ENCODE peak calls at places on chromosomes 1 and 21, in nine cellular contexts. Q is K562, W is psoas muscle, F is mammary epithelial cell, J is vagina, R is pancreas, X is cardiac muscle cell, P is fibroblast of lung, E is ovary. G is an unnamed sample. For H3K36me3, the result is how much of the 10 kb centered on the place peaks cover.

GRCh38 chr1:201655910-201656669 is 117.2 kb downstream of the NAV1 start:
- DNase-seq in Q (no peak), W (peak), F (no peak), J (no peak), R (peak), X (no peak), P (no peak), E (no peak), G (no peak)

GRCh38 chr1:237386362-237387143 is 344.6 kb downstream of the RYR2 start:
- DNase-seq in Q (peak), W (no peak), F (no peak), J (no peak), R (no peak), X (peak), P (peak), E (no peak), G (no peak)

GRCh38 chr21:40902299-40902698 is 55.3 kb upstream of the DSCAM start:
- DNase-seq in Q (no peak), W (no peak), F (no peak), J (no peak), R (peak), X (no peak), P (no peak), E (no peak), G (no peak)

GRCh38 chr1:17369466-17369865 is 2.5 kb upstream of the PADI6 start:
- DNase-seq in Q (no peak), W (no peak), F (peak), J (no peak), R (no peak), X (no peak), P (peak), E (no peak), G (no peak)

GRCh38 chr1:173175514-173176146 is 31.5 kb downstream of the TNFSF4 start:
- DNase-seq in Q (no peak), W (no peak), F (no peak), J (no peak), R (no peak), X (no peak), P (peak), E (no peak), G (no peak)

GRCh38 chr1:184351416-184351975 is 35.3 kb upstream of the C1orf21 start:
- DNase-seq in Q (no peak), W (no peak), F (no peak), J (no peak), R (no peak), X (no peak), P (no peak), E (no peak), G (no peak)

GRCh38 chr1:48492392-48492791 is 20.4 kb upstream of the SPATA6 start:
- DNase-seq in Q (no peak), W (peak), F (no peak), J (no peak), R (no peak), X (no peak), P (no peak), E (no peak), G (no peak)

GRCh38 chr1:6724517-6725141 is 23.0 kb upstream of the DNAJC11 start:
- DNase-seq in Q (no peak), W (no peak), F (peak), J (no peak), R (no peak), X (no peak), P (peak), E (no peak), G (no peak)

GRCh38 chr1:151839457-151840409 is at the start of gene C2CD4D:
- DNase-seq in Q (no peak), W (no peak), F (peak), J (no peak), R (peak), X (peak), P (no peak), E (no peak), G (peak)

GRCh38 chr1:93681549-93682412 is at the start of gene BCAR3:
- DNase-seq in Q (peak), W (peak), F (peak), J (no peak), R (peak), X (peak), P (peak), E (peak), G (peak)

GRCh38 chr1:98556521-98557158 is 104.9 kb upstream of the SNX7 start:
- DNase-seq in Q (peak), W (no peak), F (peak), J (no peak), R (no peak), X (peak), P (peak), E (no peak), G (no peak)

GRCh38 chr1:15139654-15140350 is 13.7 kb upstream of the TMEM51 start:
- DNase-seq in Q (peak), W (no peak), F (peak), J (no peak), R (peak), X (peak), P (peak), E (no peak), G (no peak)

GRCh38 chr1:177170756-177171535 is at the start of gene BRINP2:
- DNase-seq in Q (no peak), W (peak), F (peak), J (no peak), R (peak), X (peak), P (peak), E (peak), G (peak)

GRCh38 chr1:87902830-87903614 is 574.3 kb downstream of the LMO4 start:
- DNase-seq in Q (peak), W (no peak), F (no peak), J (no peak), R (no peak), X (peak), P (peak), E (no peak), G (no peak)

GRCh38 chr1:94805912-94806311 is 14.2 kb upstream of the SLC44A3 start:
- DNase-seq in Q (peak), W (no peak), F (peak), J (no peak), R (peak), X (peak), P (peak), E (peak), G (no peak)

GRCh38 chr1:27001570-27002360 is 8.3 kb downstream of the TRNP1 start:
- DNase-seq in Q (no peak), W (peak), F (peak), J (no peak), R (no peak), X (no peak), P (no peak), E (no peak), G (peak)

DNA sequence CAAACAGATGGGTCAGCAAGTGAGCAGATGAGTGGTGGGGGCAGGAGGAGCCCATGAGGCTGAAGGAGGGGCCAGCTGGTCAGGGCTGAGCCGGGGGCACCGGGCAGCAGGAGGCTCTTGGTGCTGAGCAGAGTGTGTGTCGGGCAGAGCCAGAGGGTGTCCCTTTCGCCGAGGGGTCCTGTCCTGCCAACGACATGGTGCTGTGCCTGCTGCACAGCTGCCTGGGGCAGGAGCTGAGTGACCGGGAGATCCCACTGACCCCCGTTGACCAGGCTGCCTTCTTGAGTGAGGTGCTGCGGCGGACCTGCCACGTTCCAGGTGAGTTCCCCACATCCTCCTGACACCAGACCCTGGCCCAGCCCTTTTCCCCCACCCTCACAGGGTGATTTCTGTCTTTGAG is 27.5 kb downstream of the HYI start:
- DNase-seq in Q (no peak), W (no peak), F (no peak), J (no peak), R (no peak), X (no peak), P (no peak), E (no peak), G (no peak)
- H3K36me3 ChIP-seq in Q (half or more), W (half or more), F (under half), J (under half), R (under half), X (under half), P (half or more), E (under half), G (half or more)

DNA sequence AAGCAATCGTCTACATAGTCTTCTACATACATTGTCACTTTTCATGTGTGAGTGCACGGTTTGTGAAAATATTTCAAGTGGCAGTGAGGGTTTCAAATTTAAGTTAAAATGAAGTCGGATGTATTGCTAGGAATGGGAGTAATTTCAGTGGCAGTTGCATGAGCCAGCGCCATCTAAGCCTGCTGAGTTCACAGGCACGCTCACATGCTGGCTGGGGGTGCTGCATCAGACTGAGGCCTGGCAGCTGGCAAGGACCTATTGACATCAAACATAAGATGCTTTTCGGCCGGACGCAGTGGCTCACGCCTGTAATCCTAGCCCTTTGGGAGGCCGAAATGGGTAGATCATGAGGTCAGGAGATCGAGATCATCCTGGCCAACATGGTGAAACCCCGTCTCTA is 80.7 kb downstream of the UBE4B start:
- DNase-seq in Q (no peak), W (no peak), F (no peak), J (no peak), R (no peak), X (no peak), P (no peak), E (no peak), G (no peak)
- H3K36me3 ChIP-seq in Q (half or more), W (under half), F (under half), J (under half), R (under half), X (under half), P (under half), E (under half), G (under half)

GRCh38 chr1:154222518-154222917 is 1.8 kb downstream of the UBAP2L start:
- DNase-seq in Q (no peak), W (no peak), F (no peak), J (no peak), R (no peak), X (no peak), P (no peak), E (no peak), G (no peak)

GRCh38 chr1:154219511-154219910 is 1.2 kb upstream of the UBAP2L start:
- DNase-seq in Q (peak), W (no peak), F (peak), J (no peak), R (no peak), X (peak), P (peak), E (no peak), G (no peak)

GRCh38 chr1:154221815-154222081 is 993 bp downstream of the UBAP2L start:
- DNase-seq in Q (peak), W (no peak), F (peak), J (no peak), R (no peak), X (peak), P (peak), E (no peak), G (no peak)

GRCh38 chr1:154220071-154220969 is at the start of gene UBAP2L:
- DNase-seq in Q (peak), W (peak), F (peak), J (peak), R (peak), X (peak), P (peak), E (peak), G (peak)

GRCh38 chr1:154220970-154221814 is 437 bp downstream of the UBAP2L start:
- DNase-seq in Q (peak), W (peak), F (peak), J (peak), R (peak), X (peak), P (peak), E (peak), G (peak)
- H3K36me3 ChIP-seq in Q (half or more), W (under half), F (under half), J (under half), R (under half), X (under half), P (under half), E (under half), G (under half)

DNA sequence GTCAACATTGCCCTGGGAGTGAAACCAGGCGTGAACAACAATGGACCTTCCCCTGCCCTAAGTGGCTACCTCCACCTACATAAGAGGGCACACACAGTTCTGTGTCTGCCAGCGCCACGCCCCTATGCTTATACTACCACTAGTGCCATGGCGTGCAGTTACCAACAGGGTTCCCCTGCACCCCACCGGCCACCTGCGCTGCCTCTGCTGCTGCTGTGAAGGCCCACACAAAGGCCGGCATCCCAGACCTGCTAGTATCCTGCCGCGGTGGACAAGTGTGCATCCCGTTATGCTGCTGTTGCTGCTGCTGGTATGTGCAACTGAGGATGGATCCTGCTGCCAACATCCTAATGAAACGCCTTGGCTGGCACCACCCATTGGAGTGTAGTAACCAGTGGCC is 75.7 kb downstream of the INTS7 start:
- DNase-seq in Q (no peak), W (no peak), F (no peak), J (no peak), R (no peak), X (no peak), P (no peak), E (no peak), G (no peak)
- H3K36me3 ChIP-seq in Q (under half), W (under half), F (under half), J (under half), R (under half), X (under half), P (under half), E (under half), G (under half)

GRCh38 chr1:195902779-195903178 is 705.5 kb downstream of the KCNT2 start:
- DNase-seq in Q (peak), W (no peak), F (no peak), J (no peak), R (no peak), X (no peak), P (no peak), E (no peak), G (no peak)
- H3K36me3 ChIP-seq in Q (under half), W (under half), F (under half), J (under half), R (under half), X (under half), P (under half), E (under half), G (under half)

DNA sequence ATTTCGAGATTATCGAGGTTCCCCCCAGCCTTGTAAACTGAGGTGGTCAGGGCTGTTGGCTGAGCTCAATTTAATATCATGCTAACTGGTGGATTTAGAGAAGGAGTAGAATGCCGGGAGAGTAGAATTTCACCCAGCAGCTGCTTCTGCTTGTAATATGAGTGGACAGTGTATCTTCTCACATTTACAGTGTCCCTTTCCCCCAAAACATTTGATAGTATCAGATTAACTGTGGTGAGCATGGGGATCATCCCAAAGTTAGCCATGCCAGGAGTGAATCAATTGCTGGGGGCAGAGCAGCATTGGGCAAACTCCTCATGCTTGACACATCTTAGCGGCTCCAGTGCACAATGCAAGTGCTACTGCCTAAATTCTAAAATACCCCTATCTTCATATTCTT is 9.2 kb upstream of the PPFIA4 start:
- DNase-seq in Q (no peak), W (no peak), F (no peak), J (no peak), R (no peak), X (no peak), P (no peak), E (no peak), G (no peak)
- H3K36me3 ChIP-seq in Q (half or more), W (half or more), F (under half), J (under half), R (under half), X (half or more), P (under half), E (under half), G (half or more)

GRCh38 chr1:35437200-35437599 is 120.0 kb downstream of the KIAA0319L start:
- DNase-seq in Q (no peak), W (no peak), F (no peak), J (no peak), R (no peak), X (no peak), P (no peak), E (no peak), G (no peak)
- H3K36me3 ChIP-seq in Q (half or more), W (half or more), F (under half), J (under half), R (under half), X (under half), P (under half), E (under half), G (half or more)

GRCh38 chr1:3820316-3820715 is 24.0 kb upstream of the LRRC47 start:
- DNase-seq in Q (no peak), W (no peak), F (no peak), J (no peak), R (no peak), X (no peak), P (no peak), E (no peak), G (peak)
- H3K36me3 ChIP-seq in Q (under half), W (half or more), F (under half), J (under half), R (under half), X (under half), P (under half), E (under half), G (half or more)

G was measured in upper lobe of right lung.